ENCODE peak calls at places on chromosome 14, in eight cellular contexts. Q is right lobe of liver; F is MM.1S; B is pancreas; C is esophagus muscularis mucosa; L is CD8-positive, alpha-beta T cell; U is fibroblast of mammary gland; I is stomach. Y is an unnamed sample.

GRCh38 chr14:50229646-50230045 is 1.7 kb downstream of the SOS2 start:
- DNase-seq in Q (no peak), F (no peak), B (no peak), C (no peak), L (no peak), U (no peak), I (no peak), Y (no peak)

GRCh38 chr14:21264025-21264801 is 5.0 kb downstream of the HNRNPC start:
- DNase-seq in Q (no peak), F (peak; percentile 25), B (no peak), C (no peak), L (no peak), U (peak; percentile 92), I (no peak), Y (peak; percentile 76)

GRCh38 chr14:32560213-32560857 is 231.2 kb downstream of the AKAP6 start:
- DNase-seq in Q (no peak), F (peak; percentile 27), B (no peak), C (no peak), L (no peak), U (peak; percentile 84), I (peak; percentile 31), Y (peak; percentile 73)

GRCh38 chr14:33655421-33655820 is 295.5 kb downstream of the EGLN3 start:
- DNase-seq in Q (no peak), F (no peak), B (no peak), C (no peak), L (no peak), U (no peak), I (no peak), Y (no peak)

GRCh38 chr14:35789651-35790050 is 19.4 kb downstream of the RALGAPA1 start:
- DNase-seq in Q (no peak), F (no peak), B (no peak), C (no peak), L (no peak), U (peak; percentile 32), I (no peak), Y (peak; percentile 74)

GRCh38 chr14:86515195-86515594 is 985.3 kb downstream of the FLRT2 start:
- DNase-seq in Q (no peak), F (no peak), B (no peak), C (no peak), L (no peak), U (no peak), I (no peak), Y (no peak)

GRCh38 chr14:50085570-50086315 is 30.6 kb downstream of the VCPKMT start:
- DNase-seq in Q (no peak), F (no peak), B (no peak), C (no peak), L (no peak), U (peak; percentile 74), I (no peak), Y (no peak)

GRCh38 chr14:54529811-54530210 is 20.1 kb downstream of the CGRRF1 start:
- DNase-seq in Q (no peak), F (no peak), B (no peak), C (no peak), L (no peak), U (peak; percentile 70), I (no peak), Y (peak; percentile 15)

GRCh38 chr14:52551696-52552062 is 626 bp downstream of the TXNDC16 start:
- DNase-seq in Q (no peak), F (no peak), B (no peak), C (no peak), L (no peak), U (peak; percentile 54), I (no peak), Y (no peak)

GRCh38 chr14:99589031-99589441 is 15.0 kb downstream of the CCDC85C start:
- DNase-seq in Q (no peak), F (no peak), B (no peak), C (no peak), L (no peak), U (no peak), I (no peak), Y (no peak)

GRCh38 chr14:34461334-34462131 is 507 bp downstream of the SPTSSA start:
- DNase-seq in Q (peak; percentile 72), F (no peak), B (peak; percentile 69), C (no peak), L (peak; percentile 22), U (peak; percentile 53), I (peak; percentile 59), Y (no peak)

GRCh38 chr14:75675265-75675960 is 14.4 kb downstream of the TTLL5 start:
- DNase-seq in Q (no peak), F (no peak), B (no peak), C (no peak), L (no peak), U (no peak), I (no peak), Y (peak; percentile 22)

GRCh38 chr14:99247772-99248171 is 24.2 kb downstream of the BCL11B start:
- DNase-seq in Q (no peak), F (no peak), B (no peak), C (no peak), L (no peak), U (no peak), I (no peak), Y (no peak)

GRCh38 chr14:101781240-101782061 is 19.9 kb downstream of the PPP2R5C start:
- DNase-seq in Q (no peak), F (no peak), B (peak; percentile 76), C (peak; percentile 80), L (peak; percentile 28), U (peak; percentile 12), I (no peak), Y (no peak)

GRCh38 chr14:97544581-97544980 is 747.4 kb downstream of the VRK1 start:
- DNase-seq in Q (no peak), F (no peak), B (no peak), C (no peak), L (no peak), U (no peak), I (no peak), Y (no peak)

GRCh38 chr14:43410631-43411030 is 1096.5 kb downstream of the FSCB start:
- DNase-seq in Q (no peak), F (no peak), B (peak; percentile 39), C (no peak), L (no peak), U (no peak), I (no peak), Y (no peak)

GRCh38 chr14:73242274-73242960 is 5.1 kb downstream of the PAPLN start:
- DNase-seq in Q (no peak), F (no peak), B (no peak), C (no peak), L (no peak), U (peak; percentile 25), I (no peak), Y (no peak)

GRCh38 chr14:20415723-20416622 is 2.7 kb upstream of the TEP1 start:
- DNase-seq in Q (no peak), F (peak; percentile 55), B (no peak), C (no peak), L (peak; percentile 31), U (peak; percentile 65), I (no peak), Y (peak; percentile 29)

GRCh38 chr14:75310295-75311059 is 31.8 kb downstream of the FOS start:
- DNase-seq in Q (no peak), F (no peak), B (peak; percentile 92), C (no peak), L (no peak), U (peak; percentile 90), I (peak; percentile 74), Y (peak; percentile 85)

GRCh38 chr14:59343585-59343984 is 121.6 kb downstream of the GPR135 start:
- DNase-seq in Q (no peak), F (no peak), B (no peak), C (no peak), L (no peak), U (no peak), I (no peak), Y (no peak)

GRCh38 chr14:60356921-60357550 is 108.0 kb downstream of the PPM1A start:
- DNase-seq in Q (no peak), F (no peak), B (no peak), C (no peak), L (no peak), U (no peak), I (no peak), Y (no peak)

GRCh38 chr14:92511472-92512247 is 1.9 kb upstream of the RIN3 start:
- DNase-seq in Q (no peak), F (no peak), B (no peak), C (no peak), L (no peak), U (peak; percentile 96), I (no peak), Y (peak; percentile 94)

GRCh38 chr14:92512807-92513203 is 776 bp upstream of the RIN3 start:
- DNase-seq in Q (no peak), F (no peak), B (no peak), C (no peak), L (no peak), U (no peak), I (no peak), Y (no peak)

GRCh38 chr14:92513966-92514843 is 624 bp downstream of the RIN3 start:
- DNase-seq in Q (peak; percentile 92), F (no peak), B (no peak), C (no peak), L (peak; percentile 51), U (peak; percentile 32), I (no peak), Y (no peak)

GRCh38 chr14:92514844-92515509 is 1.4 kb downstream of the RIN3 start:
- DNase-seq in Q (no peak), F (no peak), B (no peak), C (no peak), L (no peak), U (no peak), I (no peak), Y (no peak)

GRCh38 chr14:92513204-92513965 is at the start of gene RIN3:
- DNase-seq in Q (peak; percentile 70), F (no peak), B (no peak), C (no peak), L (peak; percentile 52), U (peak; percentile 54), I (no peak), Y (no peak)
- H3K4me3 ChIP-seq in Q (peak within 1 kb of the TSS; percentile 71), F (no peak within 1 kb of the TSS), B (peak within 1 kb of the TSS; percentile 42), C (peak within 1 kb of the TSS; percentile 89), L (peak within 1 kb of the TSS; percentile 86), U (peak within 1 kb of the TSS; percentile 71), I (peak within 1 kb of the TSS; percentile 60), Y (peak within 1 kb of the TSS; percentile 58)

DNA sequence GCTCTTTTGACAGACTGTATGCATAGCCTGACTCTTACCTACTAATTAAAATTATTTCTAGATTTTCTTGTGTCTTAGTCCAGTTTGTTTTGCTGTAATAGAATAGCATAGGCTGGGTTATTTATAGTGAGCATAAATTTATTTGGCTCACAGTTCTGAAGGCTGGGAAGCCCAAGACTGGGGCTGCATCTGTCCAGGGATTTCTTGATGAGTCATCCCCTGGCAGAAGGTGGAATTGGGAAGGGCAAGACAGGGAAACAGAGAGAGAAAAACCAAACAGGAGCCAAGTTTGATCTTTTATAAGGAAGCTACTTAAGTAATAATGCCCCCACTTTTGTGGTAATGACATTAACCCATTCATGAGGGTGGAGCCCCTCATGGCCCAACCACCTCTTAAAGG is 759.2 kb upstream of the LRFN5 start:
- DNase-seq in Q (no peak), F (no peak), B (no peak), C (no peak), L (no peak), U (peak; percentile 1), I (no peak), Y (no peak)
- TF ChIP-seq CTCF in Q (no peak), F (no peak), B (no peak), C (no peak), L (no peak), U (no peak), I (no peak), Y (no peak)

GRCh38 chr14:95231966-95232365 is 74.6 kb upstream of the DICER1 start:
- DNase-seq in Q (no peak), F (no peak), B (no peak), C (no peak), L (no peak), U (no peak), I (no peak), Y (no peak)
- H3K4me3 ChIP-seq in Q (no peak overlapping the region), F (no peak overlapping the region), B (no peak overlapping the region), C (no peak overlapping the region), L (no peak overlapping the region), U (no peak overlapping the region), I (no peak overlapping the region), Y (no peak overlapping the region)

GRCh38 chr14:103521438-103521961 is 1.1 kb downstream of the CKB start:
- DNase-seq in Q (no peak), F (no peak), B (peak; percentile 82), C (no peak), L (no peak), U (no peak), I (peak; percentile 67), Y (no peak)
- TF ChIP-seq CTCF in Q (no peak), F (no peak), B (no peak), C (no peak), L (peak; percentile 3), U (no peak), I (no peak), Y (no peak)

Y was measured in astrocyte of the cerebellum.